ENCODE peak calls at places on chromosomes 13 and 19, in four cellular contexts. W, Z, C and H are unnamed samples.
A peak's percentile ranks its signal among the peaks of the same experiment; 100 is the strongest.

GRCh38 chr13:87536499-87536898 is 134.7 kb upstream of the SLITRK5 start:
- DNase-seq in W (no peak), Z (no peak), C (no peak), H (no peak)

GRCh38 chr19:21593934-21594844 is 88.8 kb downstream of the ZNF429 start:
- DNase-seq in W (no peak), Z (no peak), C (no peak), H (no peak)

GRCh38 chr19:41427647-41428480 is 690 bp upstream of the B3GNT8 start:
- DNase-seq in W (peak; percentile 40), Z (no peak), C (no peak), H (peak; percentile 58)

GRCh38 chr13:26719356-26719945 is 41.1 kb downstream of the GPR12 start:
- DNase-seq in W (no peak), Z (no peak), C (peak; percentile 7), H (no peak)

GRCh38 chr19:16599655-16600346 is 27.6 kb upstream of the SLC35E1 start:
- DNase-seq in W (no peak), Z (no peak), C (no peak), H (no peak)

GRCh38 chr19:1259206-1259872 is 9.8 kb upstream of the CIRBP start:
- DNase-seq in W (peak; percentile 81), Z (no peak), C (peak; percentile 60), H (peak; percentile 60)

GRCh38 chr13:35549481-35549880 is 73.0 kb upstream of the MAB21L1 start:
- DNase-seq in W (no peak), Z (peak; percentile 54), C (peak; percentile 74), H (peak; percentile 4)

GRCh38 chr13:40315416-40316064 is 350.9 kb downstream of the FOXO1 start:
- DNase-seq in W (peak; percentile 61), Z (no peak), C (no peak), H (no peak)

GRCh38 chr13:28558567-28558966 is 63.6 kb upstream of the FLT1 start:
- DNase-seq in W (no peak), Z (no peak), C (no peak), H (peak; percentile 9)

GRCh38 chr19:8085606-8086464 is 33.3 kb downstream of the CCL25 start:
- DNase-seq in W (no peak), Z (no peak), C (no peak), H (no peak)

GRCh38 chr19:409006-409514 is at the start of gene C2CD4C:
- DNase-seq in W (no peak), Z (no peak), C (no peak), H (no peak)

GRCh38 chr13:20159646-20160345 is 1.1 kb downstream of the GJA3 start:
- DNase-seq in W (no peak), Z (no peak), C (peak; percentile 2), H (no peak)

GRCh38 chr19:42272989-42273406 is 3.9 kb downstream of the CIC start:
- DNase-seq in W (no peak), Z (no peak), C (no peak), H (no peak)

GRCh38 chr13:48492123-48493075 is 40.5 kb downstream of the RCBTB2 start:
- DNase-seq in W (peak; percentile 86), Z (no peak), C (no peak), H (peak; percentile 56)

GRCh38 chr13:59607780-59608233 is 555.9 kb downstream of the DIAPH3 start:
- DNase-seq in W (no peak), Z (no peak), C (no peak), H (no peak)